ENCODE peak calls at places on chromosomes 2 and 18, in five cellular contexts. One of them, this sample, is unnamed.

GRCh38 chr2:37026050-37026449 is 58.1 kb downstream of the HEATR5B start:
- DNase-seq in cardiac fibroblast: peak; percentile 4
- DNase-seq in PC-9: no peak
- DNase-seq in adipocyte: no peak
- DNase-seq in A549: no peak
- DNase-seq in this sample: peak; percentile 27

GRCh38 chr2:238163494-238164198 is 4.9 kb downstream of the ERFE start:
- DNase-seq in cardiac fibroblast: no peak
- DNase-seq in PC-9: no peak
- DNase-seq in adipocyte: no peak
- DNase-seq in A549: no peak
- DNase-seq in this sample: peak; percentile 43

GRCh38 chr2:96291751-96292150 is 13.6 kb downstream of the SNRNP200 start:
- DNase-seq in cardiac fibroblast: no peak
- DNase-seq in PC-9: no peak
- DNase-seq in adipocyte: no peak
- DNase-seq in A549: no peak
- DNase-seq in this sample: no peak

GRCh38 chr2:197088694-197089093 is 162.2 kb upstream of the PGAP1 start:
- DNase-seq in cardiac fibroblast: no peak
- DNase-seq in PC-9: no peak
- DNase-seq in adipocyte: peak; percentile 62
- DNase-seq in A549: no peak
- DNase-seq in this sample: no peak

GRCh38 chr2:20537423-20538307 is 90.8 kb downstream of the RHOB start:
- DNase-seq in cardiac fibroblast: no peak
- DNase-seq in PC-9: no peak
- DNase-seq in adipocyte: no peak
- DNase-seq in A549: no peak
- DNase-seq in this sample: no peak

GRCh38 chr18:71012789-71013188 is 723.9 kb downstream of the SOCS6 start:
- DNase-seq in cardiac fibroblast: no peak
- DNase-seq in PC-9: no peak
- DNase-seq in adipocyte: no peak
- DNase-seq in A549: no peak
- DNase-seq in this sample: no peak

GRCh38 chr2:108324531-108325256 is 36.0 kb downstream of the SULT1C2 start:
- DNase-seq in cardiac fibroblast: peak; percentile 80
- DNase-seq in PC-9: no peak
- DNase-seq in adipocyte: peak; percentile 49
- DNase-seq in A549: no peak
- DNase-seq in this sample: no peak

GRCh38 chr2:240956161-240956934 is 42.1 kb upstream of the SNED1 start:
- DNase-seq in cardiac fibroblast: no peak
- DNase-seq in PC-9: no peak
- DNase-seq in adipocyte: peak; percentile 14
- DNase-seq in A549: no peak
- DNase-seq in this sample: peak; percentile 16

GRCh38 chr18:60965856-60966255 is 367.4 kb upstream of the CDH20 start:
- DNase-seq in cardiac fibroblast: no peak
- DNase-seq in PC-9: no peak
- DNase-seq in adipocyte: no peak
- DNase-seq in A549: no peak
- DNase-seq in this sample: no peak

GRCh38 chr2:64018715-64019082 is 529 bp downstream of the VPS54 start:
- DNase-seq in cardiac fibroblast: peak; percentile 53
- DNase-seq in PC-9: no peak
- DNase-seq in adipocyte: peak; percentile 70
- DNase-seq in A549: no peak
- DNase-seq in this sample: no peak

GRCh38 chr2:20212459-20212870 is 12.5 kb downstream of the SDC1 start:
- DNase-seq in cardiac fibroblast: no peak
- DNase-seq in PC-9: no peak
- DNase-seq in adipocyte: peak; percentile 45
- DNase-seq in A549: no peak
- DNase-seq in this sample: no peak

GRCh38 chr18:31101148-31102019 is 837 bp downstream of the DSC2 start:
- DNase-seq in cardiac fibroblast: no peak
- DNase-seq in PC-9: peak; percentile 50
- DNase-seq in adipocyte: no peak
- DNase-seq in A549: peak; percentile 10
- DNase-seq in this sample: peak; percentile 84

GRCh38 chr2:109000654-109001600 is 11.9 kb upstream of the EDAR start:
- DNase-seq in cardiac fibroblast: no peak
- DNase-seq in PC-9: no peak
- DNase-seq in adipocyte: no peak
- DNase-seq in A549: no peak
- DNase-seq in this sample: no peak

GRCh38 chr18:38944446-38945024 is 1378.9 kb upstream of the CELF4 start:
- DNase-seq in cardiac fibroblast: no peak
- DNase-seq in PC-9: no peak
- DNase-seq in adipocyte: no peak
- DNase-seq in A549: no peak
- DNase-seq in this sample: no peak

DNA sequence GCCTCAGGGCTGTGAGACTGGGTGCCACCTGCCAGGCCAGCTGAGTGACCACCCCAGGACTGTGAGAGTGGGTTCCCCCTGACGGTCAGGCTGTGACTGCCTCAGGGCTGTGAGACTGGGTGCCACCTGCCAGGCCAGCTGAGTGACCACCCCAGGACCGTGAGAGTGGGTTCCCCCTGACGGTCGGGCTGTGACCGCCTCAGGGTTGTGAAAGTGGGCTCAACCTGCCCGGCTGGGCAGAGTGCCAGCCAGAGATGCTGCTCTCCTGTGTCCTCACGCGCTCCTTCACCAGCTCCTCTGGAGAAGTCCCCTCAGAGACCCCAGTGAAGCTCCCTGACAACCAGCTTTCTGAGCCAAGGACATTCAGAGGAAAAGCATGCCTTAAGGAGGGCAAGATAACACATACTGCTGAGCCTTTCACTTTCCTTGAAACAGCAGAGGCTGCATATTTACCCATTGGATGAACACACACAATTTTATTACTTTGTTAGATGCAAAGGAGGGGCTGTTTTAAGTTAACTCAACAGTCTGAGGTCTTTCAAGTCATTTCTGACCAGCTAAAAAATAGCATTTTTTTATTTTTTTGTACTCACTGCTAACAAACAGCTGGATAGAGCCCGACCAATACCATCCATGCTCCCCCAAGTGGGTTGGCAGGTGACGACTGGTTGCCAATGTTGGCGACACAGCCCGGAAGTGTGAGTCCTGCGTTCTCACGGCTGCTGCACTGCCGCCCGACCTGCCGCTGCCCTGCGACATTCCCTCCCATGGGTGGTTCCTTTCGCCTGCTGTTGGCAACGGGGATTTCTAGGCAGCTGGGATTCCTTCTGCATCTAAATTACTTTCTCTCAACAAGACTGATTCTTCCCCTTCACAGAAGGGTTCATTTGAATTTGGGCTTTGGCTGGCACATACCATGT is 70.7 kb downstream of the NDUFA10 start:
- DNase-seq in cardiac fibroblast: no peak
- DNase-seq in PC-9: no peak
- DNase-seq in adipocyte: no peak
- DNase-seq in A549: no peak
- DNase-seq in this sample: peak; percentile 74
- H3K4me3 ChIP-seq in cardiac fibroblast: no peak overlapping the region
- H3K4me3 ChIP-seq in PC-9: no peak overlapping the region
- H3K4me3 ChIP-seq in adipocyte: peak overlapping the region; percentile 36
- H3K4me3 ChIP-seq in A549: no peak overlapping the region
- H3K4me3 ChIP-seq in this sample: no peak overlapping the region

DNA sequence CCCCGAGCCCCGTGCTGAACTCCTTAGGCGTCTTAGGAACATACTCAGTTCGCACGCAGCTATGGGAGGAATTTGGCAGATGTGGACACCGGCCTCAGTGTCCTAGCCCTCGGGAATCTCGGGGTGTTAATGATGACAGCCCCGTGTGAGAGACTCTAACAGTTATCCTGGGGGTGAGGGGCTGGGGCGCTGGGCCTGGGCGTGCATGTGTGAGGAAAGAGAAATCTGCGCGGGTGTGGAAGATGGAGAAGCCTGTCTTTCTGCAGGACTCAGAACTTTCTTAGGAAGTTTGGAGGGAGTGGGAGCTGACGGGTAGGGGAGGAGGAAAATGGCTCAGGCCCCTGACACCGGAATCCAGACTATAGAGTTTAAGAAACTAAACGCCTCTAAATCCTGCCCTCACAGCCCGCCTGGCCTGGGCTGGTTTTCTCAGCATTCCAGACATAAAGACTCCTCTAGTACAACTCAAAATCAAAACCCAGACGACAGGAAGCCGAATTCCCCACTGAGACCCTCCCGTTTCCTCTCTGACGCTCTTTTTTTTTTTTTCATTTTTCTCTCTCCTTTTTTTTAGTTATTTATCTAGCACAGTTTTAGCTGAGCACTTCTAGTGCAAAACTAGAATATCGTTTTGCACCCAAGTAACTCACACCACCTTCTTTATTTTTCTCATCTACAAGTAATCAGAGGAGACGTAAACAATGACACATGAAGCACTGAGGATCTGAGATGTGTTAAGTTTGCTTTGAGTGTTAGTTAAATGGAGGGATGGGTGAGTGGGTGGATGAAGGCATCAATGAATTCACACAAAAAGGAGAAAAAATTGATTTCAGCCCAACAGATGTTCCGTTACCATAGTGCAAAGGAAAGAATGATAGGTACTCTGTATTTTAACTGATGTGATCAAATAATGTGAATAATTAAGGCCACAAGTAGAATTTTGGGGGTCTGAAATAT is 1.2 kb upstream of the HAAO start:
- DNase-seq in cardiac fibroblast: no peak
- DNase-seq in PC-9: no peak
- DNase-seq in adipocyte: no peak
- DNase-seq in A549: no peak
- DNase-seq in this sample: peak; percentile 70
- H3K4me3 ChIP-seq in cardiac fibroblast: no peak overlapping the region
- H3K4me3 ChIP-seq in PC-9: no peak overlapping the region
- H3K4me3 ChIP-seq in adipocyte: peak overlapping the region; percentile 72
- H3K4me3 ChIP-seq in A549: no peak overlapping the region
- H3K4me3 ChIP-seq in this sample: peak overlapping the region; percentile 68

GRCh38 chr2:101807242-101807641 is 109.7 kb downstream of the MAP4K4 start:
- DNase-seq in cardiac fibroblast: no peak
- DNase-seq in PC-9: no peak
- DNase-seq in adipocyte: no peak
- DNase-seq in A549: no peak
- DNase-seq in this sample: no peak
- H3K4me3 ChIP-seq in cardiac fibroblast: no peak overlapping the region
- H3K4me3 ChIP-seq in PC-9: no peak overlapping the region
- H3K4me3 ChIP-seq in adipocyte: no peak overlapping the region
- H3K4me3 ChIP-seq in A549: no peak overlapping the region
- H3K4me3 ChIP-seq in this sample: no peak overlapping the region

GRCh38 chr18:56283346-56283745 is 355.0 kb downstream of the TXNL1 start:
- DNase-seq in cardiac fibroblast: no peak
- DNase-seq in PC-9: no peak
- DNase-seq in adipocyte: no peak
- DNase-seq in A549: no peak
- DNase-seq in this sample: no peak

GRCh38 chr18:56284319-56284718 is 354.1 kb downstream of the TXNL1 start:
- DNase-seq in cardiac fibroblast: peak; percentile 25
- DNase-seq in PC-9: no peak
- DNase-seq in adipocyte: peak; percentile 9
- DNase-seq in A549: no peak
- DNase-seq in this sample: no peak

GRCh38 chr18:56278643-56279042 is 359.7 kb downstream of the TXNL1 start:
- DNase-seq in cardiac fibroblast: no peak
- DNase-seq in PC-9: no peak
- DNase-seq in adipocyte: no peak
- DNase-seq in A549: no peak
- DNase-seq in this sample: no peak

GRCh38 chr18:56285387-56286055 is 352.9 kb downstream of the TXNL1 start:
- DNase-seq in cardiac fibroblast: peak; percentile 27
- DNase-seq in PC-9: no peak
- DNase-seq in adipocyte: no peak
- DNase-seq in A549: no peak
- DNase-seq in this sample: no peak

GRCh38 chr18:56282234-56283104 is 355.9 kb downstream of the TXNL1 start:
- DNase-seq in cardiac fibroblast: no peak
- DNase-seq in PC-9: no peak
- DNase-seq in adipocyte: no peak
- DNase-seq in A549: no peak
- DNase-seq in this sample: no peak
- H3K4me3 ChIP-seq in cardiac fibroblast: no peak overlapping the region
- H3K4me3 ChIP-seq in PC-9: no peak overlapping the region
- H3K4me3 ChIP-seq in adipocyte: no peak overlapping the region
- H3K4me3 ChIP-seq in A549: no peak overlapping the region
- H3K4me3 ChIP-seq in this sample: no peak overlapping the region

GRCh38 chr18:45589559-45590041 is 25.7 kb upstream of the SLC14A2 start:
- DNase-seq in cardiac fibroblast: peak; percentile 54
- DNase-seq in PC-9: no peak
- DNase-seq in adipocyte: peak; percentile 95
- DNase-seq in A549: no peak
- DNase-seq in this sample: peak; percentile 79
- H3K4me3 ChIP-seq in cardiac fibroblast: no peak overlapping the region
- H3K4me3 ChIP-seq in PC-9: no peak overlapping the region
- H3K4me3 ChIP-seq in adipocyte: peak overlapping the region; percentile 28
- H3K4me3 ChIP-seq in A549: no peak overlapping the region
- H3K4me3 ChIP-seq in this sample: no peak overlapping the region

DNA sequence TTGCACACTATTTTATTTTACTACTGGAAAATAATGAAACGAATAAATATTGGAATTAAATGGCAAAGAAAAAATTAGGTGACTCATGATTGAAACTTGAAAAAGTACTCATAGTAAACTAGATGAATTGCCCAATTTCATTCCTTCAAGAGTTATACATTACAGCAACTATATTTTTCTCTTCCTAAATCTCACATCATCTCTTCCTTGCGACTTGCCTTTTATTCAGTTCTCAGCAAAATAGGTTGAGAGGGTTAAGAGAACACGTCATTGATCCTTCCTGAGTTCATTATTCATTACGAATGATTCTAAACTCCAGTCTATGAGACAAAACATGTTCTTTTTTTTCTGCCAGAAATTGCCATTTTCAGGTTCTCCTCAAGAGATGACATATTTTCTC is 164.6 kb upstream of the REV1 start:
- DNase-seq in cardiac fibroblast: no peak
- DNase-seq in PC-9: no peak
- DNase-seq in adipocyte: peak; percentile 74
- DNase-seq in A549: no peak
- DNase-seq in this sample: no peak
- H3K4me3 ChIP-seq in cardiac fibroblast: no peak overlapping the region
- H3K4me3 ChIP-seq in PC-9: no peak overlapping the region
- H3K4me3 ChIP-seq in adipocyte: no peak overlapping the region
- H3K4me3 ChIP-seq in A549: no peak overlapping the region
- H3K4me3 ChIP-seq in this sample: no peak overlapping the region

This sample was measured in right cardiac atrium.